ENCODE peak calls at places on chromosomes 6 and 20, in seven cellular contexts. F is GM12878, N is HCT116, I is SK-N-SH, U is HepG2, Z is K562, M is T47D. Q is an unnamed sample.

GRCh38 chr20:32482251-32483220 is 102.6 kb downstream of the NOL4L start:
- DNase-seq in M (peak), I (peak), F (no peak), U (no peak), Z (no peak), N (no peak), Q (no peak)

GRCh38 chr6:29216528-29216927 is 45.8 kb downstream of the OR2J2 start:
- DNase-seq in Z (no peak), N (no peak), U (peak), F (no peak), M (no peak), I (no peak), Q (no peak)

GRCh38 chr20:61814244-61814643 is 251.4 kb downstream of the TAF4 start:
- DNase-seq in N (no peak), U (no peak), M (no peak), F (no peak), I (no peak), Z (no peak), Q (no peak)

GRCh38 chr20:32841174-32841573 is 17.5 kb upstream of the EFCAB8 start:
- DNase-seq in M (no peak), U (no peak), F (no peak), I (no peak), N (no peak), Z (no peak), Q (no peak)

GRCh38 chr20:44138859-44139258 is 48.1 kb downstream of the JPH2 start:
- DNase-seq in M (peak), F (no peak), N (no peak), I (no peak), U (no peak), Z (no peak), Q (no peak)

GRCh38 chr6:36098253-36098919 is 31.9 kb upstream of the MAPK13 start:
- DNase-seq in U (no peak), Z (no peak), F (no peak), I (no peak), N (no peak), M (no peak), Q (no peak)

GRCh38 chr6:26520088-26520839 is 17.9 kb upstream of the HMGN4 start:
- DNase-seq in U (peak), I (no peak), M (no peak), F (no peak), N (no peak), Z (no peak), Q (no peak)

GRCh38 chr20:49981218-49982071 is 1.3 kb upstream of the SNAI1 start:
- DNase-seq in M (no peak), N (no peak), U (no peak), I (no peak), Z (no peak), F (no peak), Q (no peak)

GRCh38 chr6:118725944-118726343 is 74.6 kb upstream of the CEP85L start:
- DNase-seq in F (no peak), I (no peak), U (no peak), Z (no peak), M (no peak), N (no peak), Q (no peak)

GRCh38 chr20:52593634-52594033 is 378.5 kb upstream of the TSHZ2 start:
- DNase-seq in U (no peak), I (no peak), F (no peak), N (no peak), Z (no peak), M (no peak), Q (no peak)

GRCh38 chr20:1469925-1470571 is 3.4 kb upstream of the NSFL1C start:
- DNase-seq in M (peak), U (peak), I (peak), F (peak), N (peak), Z (peak), Q (peak)

GRCh38 chr20:56945057-56945456 is 316.0 kb downstream of the TFAP2C start:
- DNase-seq in M (peak), U (no peak), F (no peak), N (no peak), Z (no peak), I (no peak), Q (no peak)

GRCh38 chr20:3679749-3680700 is 1.8 kb downstream of the ADAM33 start:
- DNase-seq in M (no peak), I (peak), F (no peak), U (no peak), Z (no peak), N (no peak), Q (no peak)

GRCh38 chr6:116136933-116137340 is 11.0 kb upstream of the COL10A1 start:
- DNase-seq in M (no peak), Z (no peak), N (no peak), I (no peak), U (no peak), F (no peak), Q (no peak)

GRCh38 chr6:69887026-69887425 is 20.7 kb downstream of the COL19A1 start:
- DNase-seq in U (no peak), F (no peak), N (no peak), Z (no peak), I (no peak), M (no peak), Q (no peak)

GRCh38 chr6:11391934-11392777 is 145.4 kb upstream of the TMEM170B start:
- DNase-seq in F (no peak), N (no peak), M (no peak), I (no peak), U (peak), Z (no peak), Q (no peak)

GRCh38 chr6:11393713-11394627 is 143.6 kb upstream of the TMEM170B start:
- DNase-seq in N (no peak), Z (no peak), U (peak), F (no peak), I (no peak), M (peak), Q (no peak)

GRCh38 chr6:11389977-11390376 is 147.6 kb upstream of the TMEM170B start:
- DNase-seq in Z (no peak), I (no peak), U (no peak), N (no peak), M (peak), F (no peak), Q (no peak)

GRCh38 chr6:11388983-11389944 is 148.3 kb upstream of the TMEM170B start:
- DNase-seq in F (no peak), I (no peak), Z (no peak), U (peak), N (no peak), M (no peak), Q (no peak)

DNA sequence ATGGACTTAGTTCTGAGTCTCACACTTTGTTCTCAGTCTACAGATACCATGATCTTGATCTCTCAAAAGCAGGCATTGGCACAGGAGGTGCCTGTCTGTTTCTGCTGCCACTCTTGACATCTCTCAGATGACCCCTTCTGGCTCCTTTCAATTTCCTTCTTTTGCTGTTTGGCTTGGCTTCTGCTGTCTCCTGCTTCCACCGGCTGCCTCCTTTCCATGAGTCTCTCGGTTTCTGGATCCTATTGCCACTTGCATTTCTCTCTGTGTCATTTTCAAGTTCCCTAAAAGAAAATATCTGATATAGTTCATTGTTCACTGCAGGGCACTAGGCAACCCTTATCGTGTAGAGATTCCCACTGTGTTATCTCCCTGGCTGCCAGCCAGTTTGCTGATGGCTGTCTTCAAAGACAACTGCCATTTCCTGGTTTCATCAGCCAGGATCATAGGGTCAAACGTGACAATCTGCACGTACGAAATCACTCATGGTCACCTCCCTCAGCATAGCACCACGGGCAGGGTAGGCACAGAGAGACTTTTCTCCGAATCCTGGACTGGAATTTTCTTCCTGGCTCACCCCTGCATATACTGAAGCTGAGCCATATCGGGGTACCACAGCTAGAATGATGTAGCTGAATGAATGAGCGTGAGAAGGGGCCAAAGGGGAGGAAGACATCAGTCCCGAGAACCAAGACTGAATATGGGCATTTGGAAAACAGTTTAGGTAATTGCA is 144.6 kb upstream of the TMEM170B start:
- DNase-seq in Z (no peak), N (no peak), F (no peak), U (peak), M (no peak), I (peak), Q (no peak)
- TF ChIP-seq JUND in Z (peak), N (no peak), F (no peak), U (peak), M (no peak), I (no peak), Q (no peak)

GRCh38 chr20:36736451-36737182 is 9.3 kb downstream of the NDRG3 start:
- DNase-seq in U (no peak), I (no peak), M (no peak), F (no peak), Z (no peak), N (no peak), Q (no peak)
- TF ChIP-seq JUND in U (no peak), I (no peak), M (no peak), F (no peak), Z (no peak), N (no peak), Q (no peak)

GRCh38 chr20:36956674-36957073 is 5.2 kb upstream of the SAMHD1 start:
- DNase-seq in Z (no peak), N (no peak), I (no peak), F (no peak), U (no peak), M (no peak), Q (no peak)

GRCh38 chr20:36951977-36952738 is 650 bp upstream of the SAMHD1 start:
- DNase-seq in N (no peak), U (no peak), I (peak), Z (no peak), F (no peak), M (no peak), Q (no peak)

GRCh38 chr20:36959242-36959641 is 7.7 kb upstream of the SAMHD1 start:
- DNase-seq in Z (no peak), F (no peak), N (no peak), I (no peak), U (no peak), M (no peak), Q (no peak)

DNA sequence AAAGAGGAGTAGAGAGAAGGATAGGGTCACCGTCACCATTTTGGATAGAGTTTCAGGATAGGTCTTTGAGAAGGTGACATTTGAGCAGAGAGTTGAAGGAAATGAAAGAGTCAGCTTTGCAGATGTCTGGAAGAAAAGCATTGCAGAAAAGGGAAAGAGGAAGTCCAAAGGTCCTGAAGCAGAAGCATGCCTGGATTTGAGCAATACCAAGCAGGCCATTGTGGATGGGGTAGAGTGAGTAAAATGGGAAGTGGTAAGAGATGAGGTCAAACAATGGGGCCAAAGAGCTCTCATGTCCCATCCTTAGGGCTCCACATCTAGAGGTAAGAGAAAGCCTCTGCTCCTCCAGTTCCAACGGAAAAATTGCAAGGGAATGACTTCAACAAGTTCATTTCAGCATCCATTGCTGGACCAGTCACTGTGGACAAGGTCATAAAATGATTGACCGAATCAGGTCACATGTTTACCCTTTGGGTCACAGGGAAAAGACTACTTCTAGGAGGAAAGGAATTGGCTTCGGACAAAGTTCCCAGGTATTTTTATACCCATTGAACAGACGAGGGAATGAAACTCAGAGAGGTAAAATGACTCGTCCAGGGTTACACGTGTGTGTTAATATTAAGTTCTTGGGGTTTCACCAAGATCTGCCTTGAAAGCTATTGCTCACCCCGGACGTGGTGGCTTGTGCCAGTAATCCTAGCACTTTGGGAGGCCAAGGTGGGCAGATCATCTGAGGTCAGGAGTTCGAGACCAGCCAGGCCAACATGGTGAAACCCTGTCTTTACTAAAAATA is 6.6 kb upstream of the SAMHD1 start:
- DNase-seq in U (no peak), F (no peak), M (no peak), I (no peak), Z (no peak), N (no peak), Q (no peak)
- TF ChIP-seq JUND in U (no peak), F (no peak), M (no peak), I (no peak), Z (no peak), N (no peak), Q (no peak)

DNA sequence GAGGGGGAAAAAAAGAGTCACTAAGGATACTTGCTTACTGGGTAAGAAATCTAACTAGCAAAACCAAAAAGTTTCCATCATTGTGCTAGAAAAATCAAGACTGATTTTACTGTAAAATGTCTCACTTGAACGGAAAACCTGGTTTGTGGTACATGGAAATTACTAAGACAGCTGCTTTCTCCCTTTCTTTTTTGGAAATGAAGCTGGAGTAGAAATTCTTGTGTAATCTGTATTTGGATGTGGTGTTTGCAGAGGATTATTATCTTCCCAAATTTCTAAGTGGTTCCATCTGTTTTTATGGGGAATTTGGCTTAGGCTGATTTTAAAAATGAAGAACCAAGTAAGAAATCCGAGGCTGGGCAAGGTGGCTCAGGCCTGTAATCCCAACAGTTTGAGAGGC is 20.4 kb downstream of the EPB41L2 start:
- DNase-seq in Z (no peak), I (no peak), F (no peak), N (no peak), U (no peak), M (no peak), Q (no peak)
- TF ChIP-seq JUND in Z (no peak), I (no peak), F (no peak), N (no peak), U (no peak), M (no peak), Q (no peak)

DNA sequence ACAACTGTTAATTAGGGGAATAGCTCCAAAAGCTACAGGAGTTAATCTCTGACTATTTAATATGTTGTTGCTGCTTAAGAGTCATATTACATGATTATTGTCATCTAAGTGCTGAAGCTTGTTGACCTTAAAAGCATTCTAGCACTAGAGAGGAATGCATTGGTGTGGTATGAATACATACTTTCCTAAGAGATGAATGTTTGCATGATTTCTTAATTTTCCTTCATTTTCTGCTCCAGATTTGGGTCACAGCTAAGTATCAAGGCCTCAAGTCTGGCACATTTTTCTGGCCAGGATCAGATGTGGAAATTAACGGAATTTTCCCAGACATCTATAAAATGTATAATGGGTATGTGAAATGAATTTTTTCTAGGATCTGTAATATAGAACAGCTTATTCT is 53.5 kb downstream of the ENPP1 start:
- DNase-seq in U (no peak), I (no peak), M (no peak), N (no peak), Z (no peak), F (no peak), Q (no peak)
- TF ChIP-seq JUND in U (no peak), I (no peak), M (no peak), N (no peak), Z (no peak), F (no peak), Q (no peak)

GRCh38 chr6:126015869-126016268 is 29.5 kb downstream of the TRMT11 start:
- DNase-seq in Z (no peak), F (no peak), M (no peak), N (no peak), U (no peak), I (no peak), Q (no peak)
- TF ChIP-seq JUND in Z (no peak), F (no peak), M (no peak), N (no peak), U (no peak), I (peak), Q (no peak)

GRCh38 chr6:137031122-137031521 is 13.6 kb downstream of the IL20RA start:
- DNase-seq in I (no peak), Z (no peak), N (no peak), M (no peak), U (no peak), F (no peak), Q (no peak)

GRCh38 chr6:137028912-137029311 is 15.9 kb downstream of the IL20RA start:
- DNase-seq in M (no peak), I (no peak), Z (no peak), N (no peak), F (no peak), U (no peak), Q (no peak)

GRCh38 chr6:137024172-137024990 is 20.4 kb downstream of the IL20RA start:
- DNase-seq in N (no peak), I (no peak), U (no peak), Z (no peak), F (no peak), M (no peak), Q (no peak)

GRCh38 chr6:137020771-137021170 is 24.0 kb downstream of the IL20RA start:
- DNase-seq in U (no peak), F (no peak), I (peak), Z (no peak), M (no peak), N (no peak), Q (no peak)

DNA sequence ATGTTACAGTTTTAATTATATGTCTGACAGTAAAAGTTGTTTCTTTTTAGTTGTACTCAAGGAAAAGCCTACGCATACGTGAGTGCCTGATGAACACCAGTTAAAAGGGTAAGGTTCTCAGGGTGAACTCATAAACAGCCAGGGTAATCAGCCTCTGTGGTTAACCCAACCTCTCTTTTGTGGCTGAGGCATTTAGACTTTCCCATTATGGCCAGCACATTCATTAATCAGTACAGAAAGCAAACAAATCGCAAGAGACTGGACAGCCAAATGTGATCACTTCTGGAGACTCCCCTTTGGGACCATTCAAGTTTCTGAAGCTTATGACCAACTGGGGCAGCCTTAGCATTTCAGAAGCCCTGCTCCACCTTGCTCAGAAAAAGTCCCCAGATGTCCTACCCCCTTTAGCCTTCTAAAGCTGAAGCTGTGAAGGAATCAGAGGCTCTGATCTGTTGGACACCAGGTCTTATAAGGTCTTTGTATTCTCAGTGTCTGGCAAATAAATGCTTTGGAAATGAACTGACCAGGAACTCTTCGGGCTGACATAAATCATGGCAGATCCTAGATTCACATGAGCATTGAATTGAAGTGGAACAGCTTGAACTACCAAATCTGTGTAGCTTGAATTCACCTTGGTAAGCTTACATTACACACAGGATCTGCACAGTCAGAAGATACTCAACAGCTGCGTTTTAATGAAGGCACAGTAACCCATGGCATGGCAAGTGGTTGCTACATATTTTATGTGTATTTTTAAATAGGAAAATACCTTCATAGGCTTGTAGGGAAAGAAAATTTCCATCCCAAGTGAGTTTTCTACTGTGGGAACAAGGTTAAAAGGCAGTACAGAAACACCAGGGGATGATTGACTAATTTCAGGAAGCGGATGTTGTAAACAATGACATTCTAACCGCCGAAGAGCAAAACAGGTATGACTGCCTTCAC is 18.7 kb downstream of the IL20RA start:
- DNase-seq in F (peak), Z (no peak), I (no peak), N (no peak), U (no peak), M (peak), Q (no peak)
- TF ChIP-seq JUND in F (peak), Z (no peak), I (no peak), N (no peak), U (no peak), M (no peak), Q (no peak)